ENCODE peak calls at places on chromosomes 6 and 20, in nine cellular contexts. G, S, Y, I, P, Q, C, W and N are unnamed samples.

GRCh38 chr20:63106765-63107448 is 100.1 kb upstream of the BHLHE23 start:
- DNase-seq in P (no peak), C (no peak), Q (no peak), S (no peak), I (no peak), G (no peak), Y (no peak), W (no peak), N (no peak)

GRCh38 chr6:66421570-66421969 is 714.5 kb upstream of the EYS start:
- DNase-seq in G (peak; percentile 16), C (no peak), S (no peak), W (peak; percentile 30), Y (no peak), P (no peak), Q (no peak), I (no peak), N (no peak)

GRCh38 chr20:51930775-51931174 is 128.5 kb upstream of the SALL4 start:
- DNase-seq in P (no peak), G (no peak), I (peak; percentile 64), S (peak; percentile 98), C (peak; percentile 10), W (no peak), Q (peak; percentile 40), Y (no peak), N (peak; percentile 56)

GRCh38 chr6:157184202-157185015 is 138.9 kb downstream of the TMEM242 start:
- DNase-seq in P (peak; percentile 76), Y (peak; percentile 64), W (peak; percentile 55), Q (peak; percentile 46), G (peak; percentile 69), I (peak; percentile 44), C (no peak), S (peak; percentile 72), N (no peak)

GRCh38 chr6:18447552-18447951 is 60.4 kb downstream of the RNF144B start:
- DNase-seq in Q (no peak), I (no peak), S (no peak), G (no peak), P (no peak), Y (no peak), W (no peak), C (no peak), N (peak; percentile 7)

GRCh38 chr6:128518531-128519131 is 1.8 kb downstream of the PTPRK start:
- DNase-seq in I (no peak), S (peak; percentile 25), Q (no peak), G (no peak), W (no peak), P (no peak), C (no peak), Y (no peak), N (no peak)

GRCh38 chr6:85676086-85676729 is 33.5 kb upstream of the SYNCRIP start:
- DNase-seq in C (no peak), P (no peak), Q (no peak), Y (no peak), W (no peak), S (peak; percentile 42), G (no peak), I (no peak), N (no peak)

GRCh38 chr20:431012-431904 is 23.2 kb downstream of the RBCK1 start:
- DNase-seq in I (peak; percentile 67), P (no peak), Q (peak; percentile 61), S (peak; percentile 59), W (peak; percentile 51), Y (peak; percentile 50), G (peak; percentile 93), C (peak; percentile 18), N (no peak)

GRCh38 chr6:70292144-70292543 is 10.7 kb downstream of the COL9A1 start:
- DNase-seq in C (no peak), G (no peak), W (no peak), Y (no peak), I (no peak), P (no peak), Q (no peak), S (no peak), N (no peak)

DNA sequence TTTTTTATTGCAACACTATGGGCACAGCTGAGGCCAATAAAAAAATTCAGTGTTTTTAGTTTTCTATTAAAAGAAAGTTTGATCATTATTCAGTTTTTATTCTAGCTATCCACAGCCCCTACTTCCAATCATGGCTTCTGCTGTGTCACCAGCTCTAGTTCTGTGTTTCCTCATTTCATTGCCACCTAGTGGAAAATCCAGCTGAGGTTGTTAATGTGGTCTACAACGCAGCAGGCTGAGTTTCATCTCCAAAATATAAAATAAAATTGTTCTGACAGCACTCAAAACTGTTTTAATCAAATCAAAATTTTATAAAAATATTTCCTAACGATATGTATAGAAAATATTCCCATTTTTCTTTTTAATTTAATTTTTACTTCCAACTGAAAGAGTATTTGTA is 13.6 kb downstream of the COL9A1 start:
- DNase-seq in Q (no peak), Y (no peak), I (no peak), W (no peak), C (no peak), G (peak; percentile 14), P (no peak), S (no peak), N (no peak)
- TF ChIP-seq CTCF in Q (peak; percentile 17), Y (peak; percentile 40), I (no peak), W (peak; percentile 46), C (no peak), G (peak; percentile 15), P (no peak), S (peak; percentile 11), N (no peak)

DNA sequence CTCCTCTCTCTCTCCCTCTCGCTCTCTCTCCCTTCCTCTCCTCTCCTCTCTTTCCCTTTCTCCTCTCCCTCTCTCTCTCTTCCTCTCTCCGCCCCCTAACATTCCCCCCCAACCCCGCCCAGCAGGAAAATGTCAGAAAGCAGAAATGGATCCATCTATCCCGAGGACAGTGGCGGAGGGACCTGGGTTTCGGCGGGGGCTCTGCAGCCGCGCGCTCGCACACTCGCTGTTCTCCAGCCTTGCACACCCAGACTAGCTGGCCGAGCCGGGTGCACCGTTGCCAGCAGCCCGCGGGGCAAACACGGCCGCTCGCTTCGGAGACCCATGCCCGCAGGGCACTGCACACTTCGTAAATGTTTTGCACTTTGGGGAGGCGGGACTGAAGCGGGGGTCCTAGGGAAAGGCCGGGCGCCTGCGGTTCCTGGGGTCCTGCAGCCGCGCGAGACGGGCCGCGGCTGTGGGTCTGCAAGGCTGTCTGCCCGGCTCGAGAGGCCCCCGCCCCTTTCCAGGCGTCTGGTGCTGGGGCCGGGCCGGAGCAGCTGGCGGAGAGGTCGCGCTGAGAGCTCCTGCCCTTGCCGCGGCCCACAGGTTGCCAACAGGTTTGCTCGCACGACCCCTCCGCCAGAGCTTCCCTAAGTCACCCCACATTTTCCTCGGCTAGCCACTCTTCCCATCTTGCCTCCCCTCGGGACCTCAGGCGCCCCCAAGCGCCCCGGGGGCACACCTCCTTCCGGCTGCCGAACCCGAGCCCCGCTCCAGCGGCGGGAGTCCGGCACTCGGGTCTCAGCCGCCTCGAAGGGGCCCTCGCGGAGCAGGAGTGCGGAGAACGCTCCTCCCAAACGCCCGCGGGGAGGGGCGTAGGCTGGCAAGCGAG is 818 bp upstream of the MDGA1 start:
- DNase-seq in P (peak; percentile 66), Y (peak; percentile 35), G (no peak), I (no peak), W (peak; percentile 55), S (peak; percentile 63), C (no peak), Q (peak; percentile 40), N (no peak)
- TF ChIP-seq CTCF in P (no peak), Y (no peak), G (no peak), I (no peak), W (no peak), S (no peak), C (no peak), Q (no peak), N (no peak)

GRCh38 chr6:69489970-69490369 is 306.8 kb downstream of the LMBRD1 start:
- DNase-seq in I (no peak), P (no peak), G (no peak), C (no peak), Y (no peak), S (no peak), W (no peak), Q (no peak), N (no peak)

DNA sequence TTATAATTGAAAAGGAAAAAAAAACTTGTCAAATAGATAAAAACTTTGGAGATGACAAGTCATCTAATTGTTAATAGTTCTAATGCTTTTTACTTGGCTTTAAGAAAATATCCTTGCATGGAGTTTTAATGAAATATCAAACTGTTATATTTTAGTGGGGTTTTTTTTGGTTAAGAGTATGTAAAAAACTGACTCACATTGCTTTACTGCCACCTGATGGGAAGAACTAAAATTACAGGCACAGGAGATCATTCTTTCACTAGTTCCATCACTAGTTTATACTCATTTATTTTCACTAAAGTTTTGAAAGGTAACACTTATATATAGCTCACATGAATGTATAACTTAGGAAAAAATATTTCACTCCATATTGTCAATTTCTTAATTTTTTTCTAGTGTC is 309.1 kb downstream of the LMBRD1 start:
- DNase-seq in C (no peak), G (no peak), W (no peak), Y (no peak), P (no peak), Q (no peak), I (no peak), S (peak; percentile 7), N (no peak)
- TF ChIP-seq CTCF in C (no peak), G (peak; percentile 28), W (peak; percentile 63), Y (peak; percentile 36), P (no peak), Q (peak; percentile 55), I (no peak), S (peak; percentile 23), N (no peak)

GRCh38 chr6:154815938-154816820 is 83.0 kb downstream of the SCAF8 start:
- DNase-seq in Q (peak; percentile 76), Y (no peak), S (peak; percentile 27), C (no peak), I (peak; percentile 64), G (no peak), W (no peak), P (no peak), N (no peak)
- TF ChIP-seq CTCF in Q (no peak), Y (no peak), S (no peak), C (no peak), I (no peak), G (no peak), W (no peak), P (no peak), N (no peak)

GRCh38 chr6:150741633-150742200 is 123.8 kb upstream of the MTHFD1L start:
- DNase-seq in G (peak; percentile 19), W (no peak), I (no peak), S (peak; percentile 9), Y (no peak), Q (no peak), P (no peak), C (no peak), N (no peak)
- TF ChIP-seq CTCF in G (peak; percentile 43), W (peak; percentile 53), I (no peak), S (peak; percentile 43), Y (peak; percentile 54), Q (peak; percentile 57), P (no peak), C (peak; percentile 25), N (peak; percentile 34)